ENCODE peak calls at places on chromosomes 3 and 15, in nine cellular contexts. L is IMR-90, J is ovary, D is H54, O is spleen, Z is transverse colon, A is prostate gland, C is tibial nerve, E is adrenal gland. B is an unnamed sample.

GRCh38 chr3:172294238-172294806 is 153.9 kb downstream of the GHSR start:
- DNase-seq in L (no peak), J (no peak), D (no peak), O (no peak), Z (no peak), A (no peak), C (no peak), E (no peak), B (no peak)

GRCh38 chr3:40780801-40781406 is 256.1 kb downstream of the ZNF621 start:
- DNase-seq in L (no peak), J (peak), D (no peak), O (no peak), Z (no peak), A (peak), C (peak), E (peak), B (no peak)

GRCh38 chr15:100772478-100773378 is 106.9 kb upstream of the ALDH1A3 start:
- DNase-seq in L (no peak), J (no peak), D (no peak), O (no peak), Z (no peak), A (no peak), C (no peak), E (no peak), B (no peak)

GRCh38 chr3:143471705-143472104 is 352.1 kb downstream of the CHST2 start:
- DNase-seq in L (no peak), J (no peak), D (no peak), O (no peak), Z (no peak), A (no peak), C (no peak), E (no peak), B (no peak)

GRCh38 chr15:40549894-40550293 is 14.9 kb downstream of the CCDC32 start:
- DNase-seq in L (no peak), J (no peak), D (no peak), O (no peak), Z (no peak), A (no peak), C (no peak), E (no peak), B (no peak)

GRCh38 chr3:36124118-36124796 is 256.0 kb upstream of the STAC start:
- DNase-seq in L (peak), J (no peak), D (peak), O (no peak), Z (no peak), A (no peak), C (no peak), E (peak), B (no peak)

GRCh38 chr15:78076231-78077052 is 1.1 kb downstream of the TBC1D2B start:
- DNase-seq in L (no peak), J (no peak), D (no peak), O (no peak), Z (no peak), A (no peak), C (no peak), E (no peak), B (no peak)

GRCh38 chr3:174955513-174956001 is 96.4 kb downstream of the NAALADL2 start:
- DNase-seq in L (peak), J (no peak), D (no peak), O (no peak), Z (no peak), A (no peak), C (no peak), E (no peak), B (no peak)

GRCh38 chr3:189214651-189215050 is 42.9 kb downstream of the TPRG1 start:
- DNase-seq in L (no peak), J (no peak), D (no peak), O (no peak), Z (no peak), A (no peak), C (no peak), E (no peak), B (no peak)

GRCh38 chr15:79849789-79850188 is 47.0 kb downstream of the MTHFS start:
- DNase-seq in L (peak), J (no peak), D (no peak), O (no peak), Z (no peak), A (peak), C (no peak), E (no peak), B (no peak)

GRCh38 chr3:155701882-155702465 is 42.9 kb downstream of the PLCH1 start:
- DNase-seq in L (peak), J (no peak), D (no peak), O (no peak), Z (no peak), A (peak), C (peak), E (no peak), B (no peak)

GRCh38 chr3:160755776-160756304 is at the start of gene PPM1L:
- DNase-seq in L (peak), J (peak), D (peak), O (peak), Z (peak), A (peak), C (peak), E (peak), B (peak)

GRCh38 chr3:15331606-15332404 is 581 bp downstream of the SH3BP5 start:
- DNase-seq in L (peak), J (peak), D (peak), O (peak), Z (peak), A (no peak), C (peak), E (peak), B (peak)

GRCh38 chr15:57306305-57306943 is 69.9 kb upstream of the CGNL1 start:
- DNase-seq in L (peak), J (peak), D (peak), O (peak), Z (peak), A (peak), C (peak), E (peak), B (peak)

GRCh38 chr15:39327005-39327725 is 253.7 kb upstream of the THBS1 start:
- DNase-seq in L (no peak), J (no peak), D (no peak), O (no peak), Z (no peak), A (no peak), C (peak), E (peak), B (no peak)

GRCh38 chr3:66401578-66402382 is 99.0 kb downstream of the LRIG1 start:
- DNase-seq in L (no peak), J (no peak), D (no peak), O (peak), Z (no peak), A (no peak), C (no peak), E (no peak), B (no peak)

GRCh38 chr3:57061556-57061955 is 1.1 kb downstream of the SPATA12 start:
- DNase-seq in L (no peak), J (no peak), D (no peak), O (no peak), Z (no peak), A (no peak), C (no peak), E (no peak), B (no peak)

GRCh38 chr3:127172670-127173515 is 20.0 kb upstream of the PRR23E start:
- DNase-seq in L (peak), J (peak), D (peak), O (peak), Z (no peak), A (no peak), C (no peak), E (no peak), B (no peak)

GRCh38 chr3:163626753-163627152 is 1451.5 kb downstream of the SI start:
- DNase-seq in L (no peak), J (no peak), D (no peak), O (no peak), Z (no peak), A (no peak), C (no peak), E (no peak), B (no peak)

GRCh38 chr3:17258823-17259436 is 374.2 kb downstream of the PLCL2 start:
- DNase-seq in L (peak), J (no peak), D (peak), O (no peak), Z (no peak), A (no peak), C (peak), E (no peak), B (no peak)

GRCh38 chr15:98076021-98076816 is 115.7 kb downstream of the ARRDC4 start:
- DNase-seq in L (no peak), J (peak), D (no peak), O (no peak), Z (peak), A (no peak), C (peak), E (peak), B (no peak)

GRCh38 chr3:57544181-57545125 is at the start of gene DNAH12:
- DNase-seq in L (no peak), J (peak), D (no peak), O (no peak), Z (peak), A (peak), C (no peak), E (peak), B (no peak)

GRCh38 chr3:100093826-100094225 is 20.5 kb downstream of the FILIP1L start:
- DNase-seq in L (no peak), J (no peak), D (no peak), O (no peak), Z (no peak), A (no peak), C (no peak), E (no peak), B (no peak)

GRCh38 chr15:71153823-71154524 is 38.7 kb downstream of the THSD4 start:
- DNase-seq in L (no peak), J (no peak), D (no peak), O (no peak), Z (no peak), A (no peak), C (no peak), E (no peak), B (no peak)

GRCh38 chr15:58491151-58491473 is 59.3 kb downstream of the LIPC start:
- DNase-seq in L (no peak), J (no peak), D (no peak), O (no peak), Z (no peak), A (no peak), C (no peak), E (no peak), B (no peak)

GRCh38 chr15:66744610-66745279 is 42.7 kb downstream of the SMAD6 start:
- DNase-seq in L (no peak), J (no peak), D (no peak), O (no peak), Z (no peak), A (no peak), C (no peak), E (no peak), B (no peak)

GRCh38 chr3:155232605-155233004 is 60.9 kb downstream of the STRIT1 start:
- DNase-seq in L (peak), J (peak), D (peak), O (no peak), Z (peak), A (peak), C (peak), E (peak), B (no peak)

GRCh38 chr3:10725846-10726245 is 90.2 kb upstream of the SLC6A11 start:
- DNase-seq in L (no peak), J (no peak), D (no peak), O (no peak), Z (no peak), A (no peak), C (no peak), E (no peak), B (no peak)

GRCh38 chr3:130905551-130905950 is 11.7 kb downstream of the ATP2C1 start:
- DNase-seq in L (peak), J (no peak), D (no peak), O (no peak), Z (no peak), A (peak), C (no peak), E (no peak), B (no peak)

GRCh38 chr3:45760878-45761711 is 35.2 kb downstream of the SLC6A20 start:
- DNase-seq in L (peak), J (peak), D (peak), O (no peak), Z (peak), A (peak), C (peak), E (peak), B (peak)

GRCh38 chr15:75198560-75199346 is 2.9 kb upstream of the C15orf39 start:
- DNase-seq in L (peak), J (no peak), D (peak), O (no peak), Z (peak), A (no peak), C (no peak), E (no peak), B (peak)

GRCh38 chr3:38717603-38718240 is 68.2 kb upstream of the SCN5A start:
- DNase-seq in L (no peak), J (no peak), D (no peak), O (no peak), Z (no peak), A (peak), C (no peak), E (no peak), B (no peak)

GRCh38 chr15:38252481-38253311 is at the start of gene SPRED1:
- DNase-seq in L (peak), J (peak), D (peak), O (peak), Z (peak), A (peak), C (peak), E (peak), B (peak)

DNA sequence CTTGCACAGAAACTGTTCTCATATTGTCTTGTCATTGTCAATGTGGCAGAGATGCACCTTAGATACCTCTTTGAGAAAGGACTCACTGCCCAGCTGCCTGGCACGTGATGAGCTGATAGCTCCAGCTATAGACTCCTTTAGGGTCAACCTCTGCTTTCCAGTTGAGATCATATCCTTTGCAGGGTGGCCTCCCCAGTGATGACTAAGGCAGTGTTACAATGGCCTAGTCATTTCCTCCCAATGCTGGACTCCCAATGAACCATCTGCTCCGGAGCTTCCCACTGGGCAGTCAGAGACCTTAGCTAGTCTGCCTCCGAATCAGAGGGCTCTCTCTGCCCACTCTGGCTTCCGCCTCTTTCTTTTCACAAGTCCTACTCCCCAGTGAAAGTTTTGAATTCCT is 79.5 kb downstream of the CHRD start:
- DNase-seq in L (peak), J (no peak), D (peak), O (no peak), Z (no peak), A (no peak), C (no peak), E (no peak), B (no peak)
- TF ChIP-seq POLR2A in L (no peak), J (no peak), D (no peak), O (no peak), Z (no peak), A (no peak), C (no peak), E (no peak), B (no peak)

GRCh38 chr3:194129581-194130133 is 6.3 kb upstream of the HES1 start:
- DNase-seq in L (no peak), J (peak), D (no peak), O (peak), Z (peak), A (no peak), C (no peak), E (no peak), B (no peak)
- TF ChIP-seq POLR2A in L (no peak), J (no peak), D (no peak), O (no peak), Z (no peak), A (no peak), C (no peak), E (no peak), B (no peak)

DNA sequence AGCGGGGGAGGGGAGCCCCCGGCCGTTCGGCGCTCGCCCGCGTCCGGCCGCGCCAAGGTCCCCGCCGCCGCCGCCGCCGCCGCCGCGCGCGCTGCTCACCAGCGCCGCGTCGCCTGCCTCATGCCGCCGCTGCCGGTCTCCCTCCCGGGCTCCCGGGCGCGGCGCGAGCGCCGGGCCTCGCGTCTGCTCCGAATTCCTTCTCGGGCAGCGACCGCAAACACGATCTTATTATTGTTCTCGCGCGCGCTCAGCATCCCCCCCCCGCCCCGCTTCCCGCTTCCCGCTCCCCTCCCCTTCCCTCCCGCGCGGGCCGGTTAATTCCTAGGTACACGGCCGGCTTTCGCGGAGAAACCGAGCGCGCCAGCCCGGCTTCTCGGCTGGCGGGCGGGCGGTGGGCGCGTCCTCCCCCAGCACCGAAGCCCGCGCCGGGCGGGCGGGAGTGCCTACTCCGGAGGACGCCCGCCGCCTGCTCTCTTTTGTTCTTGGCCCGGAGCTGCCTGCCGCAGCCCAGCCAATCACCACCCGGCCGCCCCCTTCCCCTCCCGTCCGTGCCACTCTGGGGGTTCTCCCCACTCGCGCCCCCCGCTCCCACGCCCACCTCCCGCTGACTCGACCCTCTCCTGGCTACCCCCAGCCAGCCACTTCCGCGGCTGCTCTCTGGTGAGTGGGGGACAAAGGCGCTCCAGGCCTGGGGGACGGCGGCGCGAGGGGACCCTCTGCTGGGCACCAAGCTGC is at the start of gene HDGFL3:
- DNase-seq in L (peak), J (peak), D (peak), O (peak), Z (peak), A (peak), C (peak), E (peak), B (peak)
- TF ChIP-seq POLR2A in L (peak), J (no peak), D (peak), O (peak), Z (no peak), A (peak), C (no peak), E (peak), B (peak)

DNA sequence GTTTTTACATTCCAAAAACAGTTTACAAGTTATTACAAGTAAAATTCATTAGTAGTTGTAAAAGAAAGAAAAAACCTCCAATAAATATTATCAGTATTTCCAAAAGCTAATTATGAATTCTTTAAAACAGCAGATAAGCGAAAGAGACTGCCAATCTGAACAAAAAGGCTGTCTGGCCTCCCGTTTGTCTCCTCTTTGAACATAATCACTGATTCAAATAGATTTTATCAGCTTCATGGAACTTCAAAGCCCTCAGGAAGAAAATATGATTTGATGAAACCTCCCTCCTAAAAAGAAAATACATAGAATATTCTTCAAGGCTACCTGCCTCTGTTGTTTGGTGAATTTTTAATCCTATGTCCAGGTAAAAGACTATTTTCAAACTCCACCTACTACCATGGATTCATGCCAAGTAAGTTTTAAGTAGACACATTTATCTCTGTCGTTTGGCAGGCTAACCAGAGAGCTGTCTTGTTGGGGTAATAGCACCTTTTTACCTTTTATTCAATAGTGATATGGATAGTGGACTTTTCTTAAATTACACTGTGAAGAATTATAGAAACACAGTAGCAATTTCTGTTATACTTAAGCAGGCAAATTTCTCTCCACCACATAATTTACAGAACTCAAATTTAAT is 35.0 kb downstream of the SATB1 start:
- DNase-seq in L (no peak), J (no peak), D (no peak), O (no peak), Z (no peak), A (no peak), C (no peak), E (no peak), B (no peak)
- TF ChIP-seq POLR2A in L (no peak), J (no peak), D (no peak), O (no peak), Z (no peak), A (no peak), C (no peak), E (no peak), B (no peak)

GRCh38 chr3:71129611-71130515 is 453.7 kb downstream of the FOXP1 start:
- DNase-seq in L (peak), J (peak), D (no peak), O (no peak), Z (no peak), A (no peak), C (no peak), E (no peak), B (no peak)
- TF ChIP-seq POLR2A in L (peak), J (no peak), D (no peak), O (no peak), Z (peak), A (no peak), C (peak), E (peak), B (no peak)

GRCh38 chr15:73926191-73927002 is at the start of gene LOXL1:
- DNase-seq in L (peak), J (peak), D (peak), O (peak), Z (peak), A (peak), C (peak), E (no peak), B (no peak)

GRCh38 chr15:73928971-73929627 is 2.8 kb downstream of the LOXL1 start:
- DNase-seq in L (no peak), J (no peak), D (no peak), O (peak), Z (no peak), A (no peak), C (no peak), E (no peak), B (no peak)

GRCh38 chr15:73927003-73927475 is 777 bp downstream of the LOXL1 start:
- DNase-seq in L (no peak), J (peak), D (no peak), O (peak), Z (peak), A (peak), C (no peak), E (no peak), B (no peak)

GRCh38 chr15:73928241-73928579 is 1.9 kb downstream of the LOXL1 start:
- DNase-seq in L (no peak), J (no peak), D (no peak), O (peak), Z (no peak), A (no peak), C (no peak), E (no peak), B (no peak)

DNA sequence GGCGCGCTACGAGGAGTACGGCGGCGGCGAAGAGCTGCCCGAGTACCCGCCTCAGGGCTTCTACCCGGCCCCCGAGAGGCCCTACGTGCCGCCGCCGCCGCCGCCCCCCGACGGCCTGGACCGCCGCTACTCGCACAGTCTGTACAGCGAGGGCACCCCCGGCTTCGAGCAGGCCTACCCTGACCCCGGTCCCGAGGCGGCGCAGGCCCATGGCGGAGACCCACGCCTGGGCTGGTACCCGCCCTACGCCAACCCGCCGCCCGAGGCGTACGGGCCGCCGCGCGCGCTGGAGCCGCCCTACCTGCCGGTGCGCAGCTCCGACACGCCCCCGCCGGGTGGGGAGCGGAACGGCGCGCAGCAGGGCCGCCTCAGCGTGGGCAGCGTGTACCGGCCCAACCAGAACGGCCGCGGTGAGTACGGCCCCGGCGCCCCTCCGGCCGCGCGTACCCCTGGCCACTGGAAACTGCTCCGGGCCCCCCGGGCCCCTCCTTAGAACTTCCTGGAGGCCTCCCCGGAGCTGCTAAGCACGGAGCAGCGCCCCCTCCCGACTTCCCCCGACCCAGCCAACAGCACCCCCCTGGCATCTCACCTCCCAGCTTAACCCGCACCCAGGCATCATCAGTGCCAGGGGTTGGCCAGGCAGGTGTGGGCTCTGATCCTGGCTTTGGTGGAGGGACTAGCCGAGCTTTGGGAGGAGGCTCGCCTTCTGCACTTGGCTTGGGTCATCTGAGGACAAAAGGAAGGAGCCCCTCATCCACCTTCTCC is 1.4 kb downstream of the LOXL1 start:
- DNase-seq in L (peak), J (peak), D (peak), O (peak), Z (peak), A (peak), C (no peak), E (peak), B (peak)
- TF ChIP-seq POLR2A in L (peak), J (no peak), D (no peak), O (no peak), Z (no peak), A (peak), C (no peak), E (no peak), B (no peak)

GRCh38 chr3:108106031-108106430 is 15.2 kb upstream of the CD47 start:
- DNase-seq in L (peak), J (no peak), D (peak), O (no peak), Z (no peak), A (no peak), C (no peak), E (no peak), B (no peak)
- TF ChIP-seq POLR2A in L (no peak), J (no peak), D (no peak), O (no peak), Z (no peak), A (no peak), C (no peak), E (no peak), B (no peak)

B was measured in GM12892.